ENCODE peak calls at places on chromosomes 16 and 17, in nine cellular contexts. Y, M, J, O, Q, R, A, B and V are unnamed samples.

GRCh38 chr16:21654881-21655280 is 2.5 kb upstream of the IGSF6 start:
- DNase-seq in Y (no peak), M (no peak), J (no peak), O (no peak), Q (no peak), R (no peak), A (no peak), B (no peak), V (no peak)

GRCh38 chr16:31107465-31107867 is 720 bp upstream of the BCKDK start:
- DNase-seq in Y (no peak), M (no peak), J (peak; percentile 76), O (no peak), Q (no peak), R (peak; percentile 85), A (no peak), B (no peak), V (no peak)

GRCh38 chr16:22316411-22316811 is 19.2 kb downstream of the POLR3E start:
- DNase-seq in Y (no peak), M (no peak), J (no peak), O (peak; percentile 13), Q (no peak), R (no peak), A (no peak), B (no peak), V (no peak)

GRCh38 chr16:11736903-11737302 is 5.8 kb downstream of the TXNDC11 start:
- DNase-seq in Y (no peak), M (no peak), J (peak; percentile 23), O (no peak), Q (no peak), R (no peak), A (no peak), B (no peak), V (no peak)

GRCh38 chr17:39598635-39599005 is 9.1 kb downstream of the NEUROD2 start:
- DNase-seq in Y (no peak), M (no peak), J (no peak), O (no peak), Q (no peak), R (no peak), A (no peak), B (no peak), V (no peak)

GRCh38 chr16:57341441-57342303 is 16.9 kb upstream of the CCL22 start:
- DNase-seq in Y (no peak), M (peak; percentile 76), J (no peak), O (no peak), Q (no peak), R (no peak), A (no peak), B (no peak), V (peak; percentile 75)

GRCh38 chr17:37888881-37889280 is 35.3 kb upstream of the TBC1D3K start:
- DNase-seq in Y (no peak), M (no peak), J (no peak), O (no peak), Q (no peak), R (no peak), A (no peak), B (no peak), V (no peak)

GRCh38 chr17:1559743-1560581 is 2.6 kb downstream of the PITPNA start:
- DNase-seq in Y (no peak), M (no peak), J (no peak), O (no peak), Q (no peak), R (no peak), A (no peak), B (no peak), V (no peak)

GRCh38 chr16:2194852-2195315 is 1.5 kb downstream of the CASKIN1 start:
- DNase-seq in Y (peak; percentile 45), M (peak; percentile 42), J (peak; percentile 53), O (no peak), Q (peak; percentile 73), R (peak; percentile 84), A (no peak), B (no peak), V (no peak)

GRCh38 chr16:60041671-60042070 is 1307.6 kb upstream of the GOT2 start:
- DNase-seq in Y (no peak), M (no peak), J (no peak), O (no peak), Q (no peak), R (no peak), A (no peak), B (no peak), V (no peak)

GRCh38 chr17:48052956-48053757 is 5.0 kb downstream of the NFE2L1 start:
- DNase-seq in Y (peak; percentile 20), M (peak; percentile 47), J (no peak), O (peak; percentile 62), Q (no peak), R (no peak), A (peak; percentile 93), B (peak; percentile 70), V (no peak)

DNA sequence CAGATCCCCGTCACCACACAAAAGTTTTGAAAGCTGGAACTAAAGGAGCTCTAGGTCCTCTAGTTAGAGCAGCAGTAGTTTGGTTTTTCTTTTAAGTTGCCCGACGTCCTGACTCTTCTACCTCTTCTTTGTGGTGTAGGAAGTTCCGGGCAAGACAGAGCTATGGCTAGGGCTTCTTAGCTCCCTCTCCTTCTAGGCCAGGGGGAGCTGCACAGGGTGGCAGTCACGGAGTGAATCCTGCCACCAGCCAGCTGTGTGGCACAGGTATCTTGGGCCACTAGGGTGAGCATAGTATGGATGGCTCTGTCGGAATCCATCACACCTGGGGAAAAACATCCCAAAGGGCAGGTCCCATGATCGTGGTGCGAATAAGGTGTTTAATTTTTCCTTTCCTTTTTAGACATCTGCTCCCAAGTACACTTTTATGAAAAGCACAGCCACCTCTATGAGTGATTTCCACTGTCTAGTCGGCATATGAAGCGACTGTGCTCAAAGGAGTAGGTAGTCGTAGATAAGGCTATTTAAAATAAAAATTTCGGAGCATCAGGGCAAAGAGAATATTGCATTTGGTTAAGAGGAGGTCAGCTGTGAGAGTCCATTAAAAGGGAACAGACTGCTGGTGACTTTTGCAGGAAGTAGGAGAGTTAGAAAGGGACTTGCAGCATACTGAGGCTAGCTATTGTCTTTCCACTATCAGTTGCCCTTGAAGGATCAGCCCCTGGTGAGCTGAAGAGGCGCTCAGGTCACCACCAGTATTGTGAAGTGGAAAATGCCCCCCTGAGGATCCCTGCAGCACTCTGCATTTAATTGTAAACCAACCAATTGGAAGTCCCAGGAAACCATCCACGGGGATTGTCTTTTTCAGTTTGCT is 2.1 kb downstream of the PRKCA start:
- DNase-seq in Y (peak; percentile 23), M (peak; percentile 39), J (no peak), O (no peak), Q (peak; percentile 52), R (no peak), A (no peak), B (no peak), V (no peak)
- TF ChIP-seq CTCF in Y (peak; percentile 26), M (no peak), J (no peak), O (no peak), Q (no peak), R (no peak), A (no peak), B (no peak), V (no peak)

GRCh38 chr16:27246439-27246838 is 22.1 kb downstream of the NSMCE1 start:
- DNase-seq in Y (no peak), M (no peak), J (no peak), O (no peak), Q (no peak), R (no peak), A (no peak), B (no peak), V (no peak)

GRCh38 chr16:27245276-27246231 is 23.0 kb downstream of the NSMCE1 start:
- DNase-seq in Y (peak; percentile 48), M (peak; percentile 96), J (no peak), O (peak; percentile 81), Q (no peak), R (no peak), A (no peak), B (no peak), V (peak; percentile 93)

GRCh38 chr16:27244363-27244755 is 24.2 kb downstream of the NSMCE1 start:
- DNase-seq in Y (no peak), M (no peak), J (no peak), O (no peak), Q (no peak), R (no peak), A (no peak), B (no peak), V (no peak)

GRCh38 chr16:27251561-27252205 is 16.9 kb downstream of the NSMCE1 start:
- DNase-seq in Y (no peak), M (no peak), J (no peak), O (no peak), Q (no peak), R (no peak), A (no peak), B (no peak), V (no peak)

GRCh38 chr16:27248036-27248435 is 20.5 kb downstream of the NSMCE1 start:
- DNase-seq in Y (no peak), M (no peak), J (no peak), O (no peak), Q (no peak), R (no peak), A (no peak), B (no peak), V (no peak)
- TF ChIP-seq CTCF in Y (no peak), M (no peak), J (no peak), O (no peak), Q (no peak), R (no peak), A (no peak), B (no peak), V (no peak)

GRCh38 chr17:13346081-13346533 is 255.6 kb downstream of the HS3ST3A1 start:
- DNase-seq in Y (no peak), M (peak; percentile 98), J (no peak), O (no peak), Q (peak; percentile 15), R (no peak), A (no peak), B (no peak), V (no peak)
- TF ChIP-seq CTCF in Y (peak; percentile 7), M (peak; percentile 7), J (no peak), O (no peak), Q (no peak), R (no peak), A (no peak), B (no peak), V (no peak)

DNA sequence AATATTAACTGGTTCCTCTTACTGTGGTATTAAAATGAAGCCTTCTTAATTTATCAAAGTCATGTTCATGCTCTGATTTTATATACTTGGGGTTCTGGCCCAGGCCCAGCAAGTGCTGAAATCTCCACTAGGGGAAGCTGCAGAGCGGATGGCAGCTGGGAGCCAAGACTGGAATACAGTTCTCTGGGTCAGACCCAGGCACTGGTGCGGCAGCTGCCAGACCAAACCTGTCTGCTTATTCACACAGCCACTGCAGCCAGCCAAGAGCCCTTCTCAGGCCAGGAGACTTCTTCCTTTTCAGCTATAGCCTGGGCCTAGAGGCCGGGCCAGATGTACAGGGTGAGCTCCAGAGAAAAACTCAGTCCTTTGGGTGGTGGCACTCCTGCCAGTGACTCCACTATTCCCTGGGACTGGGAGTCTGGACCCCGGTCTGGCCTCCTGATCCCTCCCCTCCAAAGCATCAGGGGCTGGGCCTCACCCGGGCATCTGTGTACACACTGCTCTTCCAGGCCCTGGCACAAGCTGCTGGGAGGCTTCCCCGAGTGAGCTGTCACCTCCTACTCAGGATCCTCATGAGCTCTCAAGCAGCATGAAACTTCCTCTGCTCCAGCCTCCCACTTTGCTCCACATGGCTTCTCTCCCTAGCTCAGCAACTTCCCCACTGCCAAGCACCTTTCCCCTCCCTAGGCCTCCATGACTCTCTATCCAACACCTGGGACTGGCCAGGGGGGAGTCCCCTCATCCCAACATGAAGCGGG is 24.4 kb downstream of the ATP6V0D1 start:
- DNase-seq in Y (peak; percentile 43), M (peak; percentile 63), J (no peak), O (peak; percentile 82), Q (peak; percentile 61), R (no peak), A (peak; percentile 88), B (peak; percentile 40), V (no peak)
- TF ChIP-seq CTCF in Y (peak; percentile 52), M (peak; percentile 67), J (no peak), O (no peak), Q (peak; percentile 44), R (no peak), A (peak; percentile 28), B (peak; percentile 24), V (peak; percentile 57)